ENCODE peak calls at places on chromosomes 4 and X, in eight cellular contexts. K is stomach, Q is tibial artery, O is GM20000, F is GM12865, T is keratinocyte, U is AG09319, H is suprapubic skin. P is an unnamed sample.

GRCh38 chr4:127856485-127857447 is 23.9 kb upstream of the PLK4 start:
- DNase-seq in H (no peak), K (no peak), O (peak), T (peak), Q (no peak), U (peak), F (peak), P (no peak)

GRCh38 chrX:10360121-10360520 is 203.3 kb downstream of the CLCN4 start:
- DNase-seq in Q (no peak), H (no peak), T (no peak), U (no peak), O (no peak), K (no peak), F (no peak), P (no peak)

GRCh38 chr4:85734446-85734845 is 259.5 kb downstream of the ARHGAP24 start:
- DNase-seq in Q (no peak), K (no peak), U (no peak), H (no peak), O (no peak), F (no peak), T (peak), P (no peak)

GRCh38 chr4:8319731-8320385 is 50.3 kb downstream of the HTRA3 start:
- DNase-seq in U (no peak), T (no peak), H (peak), F (no peak), O (no peak), K (peak), Q (peak), P (no peak)

GRCh38 chr4:100828986-100829685 is 311.3 kb upstream of the EMCN start:
- DNase-seq in T (no peak), Q (no peak), K (no peak), O (no peak), U (no peak), F (no peak), H (no peak), P (no peak)

GRCh38 chr4:530017-530781 is 31.2 kb downstream of the PIGG start:
- DNase-seq in K (no peak), T (no peak), Q (no peak), H (no peak), O (no peak), F (no peak), U (no peak), P (no peak)

GRCh38 chrX:42220722-42221121 is 297.4 kb upstream of the CASK start:
- DNase-seq in Q (no peak), K (no peak), H (no peak), U (no peak), T (no peak), F (no peak), O (no peak), P (no peak)

GRCh38 chr4:177442623-177443155 is 452 bp upstream of the AGA start:
- DNase-seq in O (peak), H (no peak), Q (no peak), T (no peak), K (no peak), F (peak), U (no peak), P (peak)

GRCh38 chr4:78749972-78750727 is 26.0 kb upstream of the BMP2K start:
- DNase-seq in H (no peak), Q (no peak), U (no peak), F (peak), K (no peak), T (no peak), O (peak), P (no peak)

GRCh38 chr4:10180927-10181744 is 64.5 kb upstream of the WDR1 start:
- DNase-seq in U (no peak), O (peak), Q (no peak), T (no peak), K (no peak), H (no peak), F (peak), P (peak)

GRCh38 chr4:177759714-177760113 is 317.5 kb upstream of the AGA start:
- DNase-seq in T (peak), H (no peak), F (no peak), O (no peak), Q (no peak), K (no peak), U (no peak), P (no peak)

GRCh38 chrX:10296581-10296980 is 139.8 kb downstream of the CLCN4 start:
- DNase-seq in K (no peak), U (peak), F (no peak), Q (no peak), O (no peak), H (no peak), T (no peak), P (no peak)

GRCh38 chr4:116632269-116632668 is 453.1 kb downstream of the TRAM1L1 start:
- DNase-seq in F (no peak), Q (no peak), O (no peak), T (no peak), K (no peak), H (no peak), U (no peak), P (no peak)

GRCh38 chrX:119236599-119237525 is 777 bp downstream of the PGRMC1 start:
- DNase-seq in Q (peak), F (peak), H (peak), K (peak), T (peak), U (no peak), O (no peak), P (peak)

GRCh38 chrX:2967998-2968909 is 38.1 kb upstream of the ARSH start:
- DNase-seq in Q (no peak), H (no peak), F (no peak), U (peak), O (no peak), K (no peak), T (peak), P (peak)

GRCh38 chrX:37796805-37797204 is 16.9 kb downstream of the CYBB start:
- DNase-seq in Q (peak), H (no peak), K (no peak), O (no peak), U (no peak), F (peak), T (no peak), P (no peak)

GRCh38 chr4:38739438-38739837 is 43.4 kb downstream of the TLR10 start:
- DNase-seq in Q (no peak), T (no peak), O (no peak), U (no peak), H (no peak), F (no peak), K (no peak), P (no peak)

GRCh38 chr4:150318527-150318926 is 240.3 kb downstream of the DCLK2 start:
- DNase-seq in U (no peak), F (no peak), T (no peak), O (no peak), Q (no peak), H (no peak), K (no peak), P (no peak)

GRCh38 chr4:2286904-2287593 is 25.1 kb upstream of the MXD4 start:
- DNase-seq in K (no peak), H (peak), F (no peak), U (no peak), T (no peak), Q (peak), O (no peak), P (no peak)

GRCh38 chr4:8699479-8700145 is 107.0 kb downstream of the CPZ start:
- DNase-seq in H (peak), F (no peak), T (no peak), K (peak), U (no peak), Q (peak), O (no peak), P (no peak)

GRCh38 chrX:9131066-9131465 is 97.1 kb upstream of the FAM9B start:
- DNase-seq in K (no peak), H (no peak), O (no peak), U (no peak), Q (no peak), F (no peak), T (no peak), P (peak)

GRCh38 chr4:176769519-176769918 is 23.2 kb downstream of the VEGFC start:
- DNase-seq in H (no peak), K (no peak), U (peak), Q (no peak), O (no peak), T (peak), F (no peak), P (no peak)

GRCh38 chrX:16120431-16120830 is 2.9 kb upstream of the GRPR start:
- DNase-seq in F (peak), O (no peak), K (no peak), U (no peak), T (no peak), H (no peak), Q (no peak), P (no peak)

GRCh38 chr4:21835712-21836111 is 112.9 kb downstream of the KCNIP4 start:
- DNase-seq in Q (no peak), U (no peak), F (no peak), T (no peak), O (no peak), H (no peak), K (no peak), P (no peak)

GRCh38 chr4:116358633-116359222 is 726.6 kb downstream of the TRAM1L1 start:
- DNase-seq in H (no peak), T (peak), K (peak), F (peak), O (peak), Q (no peak), U (peak), P (peak)

GRCh38 chr4:79650217-79650616 is 242.2 kb upstream of the GK2 start:
- DNase-seq in O (no peak), Q (no peak), U (no peak), T (no peak), H (no peak), K (no peak), F (no peak), P (no peak)

GRCh38 chr4:82360298-82361177 is 13.3 kb downstream of the HNRNPD start:
- DNase-seq in F (no peak), U (no peak), T (no peak), Q (no peak), K (no peak), O (no peak), H (no peak), P (no peak)

GRCh38 chr4:13706716-13707115 is 79.2 kb upstream of the BOD1L1 start:
- DNase-seq in U (no peak), T (no peak), K (no peak), F (no peak), Q (no peak), H (no peak), O (no peak), P (no peak)

GRCh38 chr4:157143365-157143764 is 67.4 kb downstream of the GLRB start:
- DNase-seq in Q (no peak), H (no peak), O (no peak), U (no peak), K (no peak), T (no peak), F (no peak), P (no peak)

GRCh38 chrX:150429577-150429976 is 66.5 kb downstream of the MAMLD1 start:
- DNase-seq in Q (no peak), K (no peak), H (no peak), U (peak), O (no peak), F (no peak), T (peak), P (no peak)

GRCh38 chr4:110950721-110951120 is 327.8 kb upstream of the PITX2 start:
- DNase-seq in U (no peak), O (no peak), H (no peak), T (no peak), Q (no peak), K (no peak), F (no peak), P (no peak)

GRCh38 chr4:103075894-103076776 is at the start of gene SLC9B2:
- DNase-seq in U (no peak), F (peak), T (no peak), O (peak), K (peak), Q (peak), H (peak), P (peak)

GRCh38 chr4:4856071-4857000 is 3.1 kb upstream of the MSX1 start:
- DNase-seq in Q (peak), T (no peak), H (peak), U (no peak), O (peak), K (no peak), F (no peak), P (no peak)

GRCh38 chr4:180100433-180101344 is 2142.5 kb upstream of the TENM3 start:
- DNase-seq in K (no peak), H (no peak), T (no peak), O (no peak), Q (no peak), F (no peak), U (no peak), P (no peak)

DNA sequence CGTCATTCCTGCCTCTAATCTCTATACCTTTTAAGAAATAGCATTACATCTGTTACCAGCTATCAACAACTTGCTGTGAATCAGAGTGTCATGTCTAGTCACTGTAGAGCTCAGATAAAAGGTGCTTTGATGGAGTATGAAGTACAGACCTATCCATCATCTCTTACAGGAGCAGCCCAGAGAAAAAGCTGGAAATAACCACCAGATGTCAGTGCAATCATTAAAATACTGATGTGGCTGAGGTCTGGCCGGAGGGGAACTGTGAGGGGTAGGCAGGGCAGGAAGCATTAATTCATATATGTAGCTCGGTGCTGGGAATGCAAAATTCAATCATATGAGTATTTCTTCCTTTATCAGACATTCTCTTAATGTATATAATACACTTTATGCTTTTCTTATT is 100.6 kb downstream of the AKAP4 start:
- DNase-seq in H (no peak), K (no peak), T (no peak), U (no peak), Q (no peak), F (peak), O (peak), P (peak)
- TF ChIP-seq CTCF in H (no peak), K (peak), T (peak), U (peak), Q (no peak), F (peak), O (peak), P (no peak)

DNA sequence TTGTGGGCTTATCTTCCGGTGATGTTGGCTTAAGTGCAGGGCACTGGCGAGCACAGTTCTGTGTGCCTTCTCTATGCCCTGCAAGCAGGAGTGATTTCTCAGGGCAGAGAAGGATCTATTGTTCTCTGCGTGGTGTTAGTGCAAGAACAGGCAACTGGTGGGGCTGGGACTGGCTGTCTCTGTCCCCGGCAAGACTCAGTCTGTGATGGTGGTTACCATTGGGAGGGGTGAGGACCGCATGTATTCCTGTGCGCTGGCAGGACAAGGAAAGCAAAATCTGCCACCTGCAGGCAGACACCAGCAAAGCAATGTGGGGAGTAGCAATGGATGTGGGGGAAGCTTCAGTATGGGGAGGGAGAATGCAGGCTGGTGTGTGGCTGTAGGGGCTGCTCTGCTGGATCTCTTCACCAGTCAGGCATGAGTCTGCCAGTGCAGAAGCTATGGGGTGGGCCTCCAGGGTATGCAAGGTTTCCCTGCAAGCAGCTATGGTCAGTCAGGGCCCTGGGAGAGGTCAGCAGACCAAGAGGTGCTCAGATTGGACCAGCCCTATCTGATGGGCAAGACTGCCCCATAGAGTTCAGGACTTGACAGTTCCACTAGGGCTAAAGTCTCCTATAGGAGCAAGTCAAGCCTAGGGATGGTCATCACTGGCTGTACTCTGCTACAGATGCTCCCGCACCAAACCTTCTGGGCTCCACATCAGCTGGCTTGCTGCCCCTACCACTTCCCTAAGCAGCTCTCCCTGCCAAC is 16.8 kb downstream of the PF4 start:
- DNase-seq in H (no peak), F (peak), T (no peak), U (no peak), K (peak), Q (no peak), O (no peak), P (no peak)
- TF ChIP-seq CTCF in H (no peak), F (no peak), T (peak), U (peak), K (peak), Q (no peak), O (no peak), P (no peak)

GRCh38 chrX:40922307-40922706 is 162.9 kb upstream of the USP9X start:
- DNase-seq in F (peak), U (no peak), Q (no peak), H (no peak), K (no peak), O (no peak), T (peak), P (no peak)
- TF ChIP-seq CTCF in F (peak), U (peak), Q (no peak), H (no peak), K (no peak), O (no peak), T (peak), P (no peak)

GRCh38 chr4:16508968-16509367 is 282.7 kb upstream of the TAPT1 start:
- DNase-seq in Q (no peak), O (no peak), F (peak), H (no peak), K (no peak), U (no peak), T (no peak), P (no peak)

DNA sequence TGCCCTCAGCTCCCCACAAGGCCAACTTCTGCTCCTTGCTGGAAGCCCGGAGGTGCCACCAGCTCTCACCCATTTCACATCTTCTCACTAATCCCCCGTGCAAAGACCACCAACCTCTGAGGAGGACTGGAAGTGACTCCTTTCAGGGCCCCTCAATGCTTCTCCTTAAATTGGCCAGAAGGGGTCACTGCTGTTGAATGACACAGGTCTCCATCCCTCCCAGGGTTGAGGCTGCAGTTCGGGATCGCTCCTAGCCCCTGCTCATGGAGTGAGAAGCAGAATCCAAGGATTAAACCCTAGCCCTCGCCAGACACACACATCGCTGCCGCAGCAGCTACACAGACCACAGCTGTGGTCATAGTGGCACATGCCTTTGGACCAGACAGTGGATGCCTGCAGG is 279.5 kb upstream of the TAPT1 start:
- DNase-seq in O (no peak), T (no peak), F (no peak), U (no peak), Q (no peak), K (no peak), H (no peak), P (no peak)
- TF ChIP-seq CTCF in O (no peak), T (no peak), F (no peak), U (peak), Q (no peak), K (no peak), H (no peak), P (no peak)

GRCh38 chr4:105683038-105683437 is 25.5 kb downstream of the INTS12 start:
- DNase-seq in K (peak), U (no peak), Q (no peak), T (no peak), O (no peak), H (no peak), F (no peak), P (no peak)
- TF ChIP-seq CTCF in K (no peak), U (no peak), Q (no peak), T (no peak), O (no peak), H (no peak), F (no peak), P (no peak)

GRCh38 chr4:88674989-88675388 is 22.6 kb downstream of the NAP1L5 start:
- DNase-seq in Q (no peak), F (no peak), U (no peak), K (no peak), H (no peak), T (no peak), O (no peak), P (no peak)

GRCh38 chr4:88673886-88674285 is 23.7 kb downstream of the NAP1L5 start:
- DNase-seq in U (no peak), Q (no peak), K (no peak), H (no peak), T (no peak), O (no peak), F (no peak), P (no peak)

GRCh38 chr4:88674565-88674964 is 23.1 kb downstream of the NAP1L5 start:
- DNase-seq in F (no peak), K (no peak), Q (no peak), H (no peak), U (no peak), O (no peak), T (no peak), P (no peak)

GRCh38 chr4:88675543-88675942 is 22.1 kb downstream of the NAP1L5 start:
- DNase-seq in U (no peak), T (no peak), K (no peak), H (no peak), F (no peak), O (no peak), Q (no peak), P (no peak)

GRCh38 chr4:88672987-88673386 is 24.6 kb downstream of the NAP1L5 start:
- DNase-seq in H (no peak), Q (no peak), O (peak), F (peak), U (no peak), T (no peak), K (peak), P (peak)
- TF ChIP-seq CTCF in H (no peak), Q (peak), O (peak), F (peak), U (peak), T (peak), K (peak), P (peak)

GRCh38 chrX:19446397-19446796 is 68.9 kb downstream of the MAP3K15 start:
- DNase-seq in H (no peak), K (no peak), Q (no peak), F (no peak), O (no peak), U (no peak), T (no peak), P (no peak)
- TF ChIP-seq CTCF in H (no peak), K (no peak), Q (no peak), F (no peak), O (no peak), U (no peak), T (no peak), P (no peak)

DNA sequence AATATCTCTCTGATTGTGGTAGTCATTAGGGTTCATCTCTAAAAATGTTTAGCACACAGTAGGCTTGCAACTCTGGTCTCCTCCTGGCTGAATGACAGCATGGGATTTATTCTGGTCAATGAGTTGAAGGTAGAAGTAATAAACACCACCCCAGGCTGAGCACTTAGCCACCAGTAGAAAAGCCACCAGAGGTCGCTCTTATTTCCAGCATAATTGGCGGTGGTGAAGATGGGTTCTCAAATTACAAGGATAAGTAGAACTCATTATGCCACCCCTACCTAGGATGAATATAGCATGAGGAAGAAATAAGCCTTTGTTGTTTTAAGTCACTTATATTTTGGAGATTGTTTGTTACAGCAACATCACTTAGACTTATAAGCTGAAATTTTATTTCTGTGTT is 302.7 kb downstream of the GPM6A start:
- DNase-seq in O (no peak), U (no peak), K (no peak), H (no peak), F (peak), T (no peak), Q (no peak), P (no peak)
- TF ChIP-seq CTCF in O (peak), U (no peak), K (no peak), H (no peak), F (peak), T (no peak), Q (no peak), P (no peak)

GRCh38 chrX:132716006-132716405 is 227.2 kb upstream of the MBNL3 start:
- DNase-seq in F (no peak), T (no peak), Q (no peak), K (no peak), U (no peak), H (no peak), O (no peak), P (no peak)
- TF ChIP-seq CTCF in F (no peak), T (peak), Q (no peak), K (no peak), U (peak), H (no peak), O (no peak), P (no peak)

P was measured in activated CD8-positive, alpha-beta T cell treated with anti-CD3 and anti-CD28 coated beads for 36 hours.